ENCODE peak calls at places on chromosome 17, in nine cellular contexts. One of them, this sample, is unnamed.

GRCh38 chr17:71922439-71922838 is 198.4 kb upstream of the SOX9 start:
- DNase-seq in stimulated activated CD4-positive, alpha-beta T cell treated with anti-CD3 and anti-CD28 coated beads, Interleukin-1b, Interleukin-23, amount 100 ng/mL, for 4 hours: no peak
- DNase-seq in HEK293T: no peak
- DNase-seq in cardiac fibroblast: peak; percentile 24
- DNase-seq in AML-193: no peak
- DNase-seq in activated CD4-positive, alpha-beta T cell treated with anti-CD3 and anti-CD28 coated beads for 48 hours: no peak
- DNase-seq in RCC 7860: peak; percentile 75
- DNase-seq in stimulated activated CD8-positive, alpha-beta memory T cell treated with anti-CD3 and anti-CD28 coated beads, Interleukin-4, amount 100 ng/mL, for 1 hour: no peak
- DNase-seq in neural progenitor cell: no peak
- DNase-seq in this sample: no peak

GRCh38 chr17:9837551-9838471 is 12.1 kb downstream of the GLP2R start:
- DNase-seq in stimulated activated CD4-positive, alpha-beta T cell treated with anti-CD3 and anti-CD28 coated beads, Interleukin-1b, Interleukin-23, amount 100 ng/mL, for 4 hours: no peak
- DNase-seq in stimulated activated CD8-positive, alpha-beta memory T cell treated with anti-CD3 and anti-CD28 coated beads, Interleukin-4, amount 100 ng/mL, for 1 hour: no peak
- DNase-seq in AML-193: no peak
- DNase-seq in activated CD4-positive, alpha-beta T cell treated with anti-CD3 and anti-CD28 coated beads for 48 hours: no peak
- DNase-seq in cardiac fibroblast: peak; percentile 95
- DNase-seq in RCC 7860: peak; percentile 59
- DNase-seq in HEK293T: no peak
- DNase-seq in neural progenitor cell: no peak
- DNase-seq in this sample: no peak

GRCh38 chr17:35286120-35286781 is 43.4 kb downstream of the SLFN5 start:
- DNase-seq in RCC 7860: no peak
- DNase-seq in activated CD4-positive, alpha-beta T cell treated with anti-CD3 and anti-CD28 coated beads for 48 hours: peak; percentile 33
- DNase-seq in stimulated activated CD4-positive, alpha-beta T cell treated with anti-CD3 and anti-CD28 coated beads, Interleukin-1b, Interleukin-23, amount 100 ng/mL, for 4 hours: no peak
- DNase-seq in AML-193: no peak
- DNase-seq in stimulated activated CD8-positive, alpha-beta memory T cell treated with anti-CD3 and anti-CD28 coated beads, Interleukin-4, amount 100 ng/mL, for 1 hour: no peak
- DNase-seq in cardiac fibroblast: peak; percentile 26
- DNase-seq in neural progenitor cell: no peak
- DNase-seq in HEK293T: no peak
- DNase-seq in this sample: no peak

GRCh38 chr17:28494445-28495188 is 11.5 kb upstream of the FOXN1 start:
- DNase-seq in HEK293T: peak; percentile 78
- DNase-seq in stimulated activated CD8-positive, alpha-beta memory T cell treated with anti-CD3 and anti-CD28 coated beads, Interleukin-4, amount 100 ng/mL, for 1 hour: peak; percentile 68
- DNase-seq in neural progenitor cell: peak; percentile 84
- DNase-seq in RCC 7860: peak; percentile 37
- DNase-seq in AML-193: peak; percentile 54
- DNase-seq in cardiac fibroblast: peak; percentile 71
- DNase-seq in stimulated activated CD4-positive, alpha-beta T cell treated with anti-CD3 and anti-CD28 coated beads, Interleukin-1b, Interleukin-23, amount 100 ng/mL, for 4 hours: peak; percentile 80
- DNase-seq in activated CD4-positive, alpha-beta T cell treated with anti-CD3 and anti-CD28 coated beads for 48 hours: peak; percentile 87
- DNase-seq in this sample: peak; percentile 42

GRCh38 chr17:82031303-82031884 is at the start of gene RAC3:
- DNase-seq in AML-193: no peak
- DNase-seq in HEK293T: peak; percentile 78
- DNase-seq in neural progenitor cell: peak; percentile 91
- DNase-seq in stimulated activated CD4-positive, alpha-beta T cell treated with anti-CD3 and anti-CD28 coated beads, Interleukin-1b, Interleukin-23, amount 100 ng/mL, for 4 hours: no peak
- DNase-seq in activated CD4-positive, alpha-beta T cell treated with anti-CD3 and anti-CD28 coated beads for 48 hours: no peak
- DNase-seq in cardiac fibroblast: peak; percentile 36
- DNase-seq in RCC 7860: no peak
- DNase-seq in stimulated activated CD8-positive, alpha-beta memory T cell treated with anti-CD3 and anti-CD28 coated beads, Interleukin-4, amount 100 ng/mL, for 1 hour: no peak
- DNase-seq in this sample: no peak

GRCh38 chr17:72665841-72666518 is 426.5 kb downstream of the SLC39A11 start:
- DNase-seq in RCC 7860: no peak
- DNase-seq in stimulated activated CD4-positive, alpha-beta T cell treated with anti-CD3 and anti-CD28 coated beads, Interleukin-1b, Interleukin-23, amount 100 ng/mL, for 4 hours: no peak
- DNase-seq in AML-193: no peak
- DNase-seq in cardiac fibroblast: no peak
- DNase-seq in activated CD4-positive, alpha-beta T cell treated with anti-CD3 and anti-CD28 coated beads for 48 hours: no peak
- DNase-seq in stimulated activated CD8-positive, alpha-beta memory T cell treated with anti-CD3 and anti-CD28 coated beads, Interleukin-4, amount 100 ng/mL, for 1 hour: no peak
- DNase-seq in neural progenitor cell: no peak
- DNase-seq in HEK293T: no peak
- DNase-seq in this sample: no peak

GRCh38 chr17:79930077-79930785 is 91.0 kb upstream of the CBX4 start:
- DNase-seq in activated CD4-positive, alpha-beta T cell treated with anti-CD3 and anti-CD28 coated beads for 48 hours: no peak
- DNase-seq in RCC 7860: no peak
- DNase-seq in HEK293T: no peak
- DNase-seq in stimulated activated CD4-positive, alpha-beta T cell treated with anti-CD3 and anti-CD28 coated beads, Interleukin-1b, Interleukin-23, amount 100 ng/mL, for 4 hours: no peak
- DNase-seq in AML-193: no peak
- DNase-seq in stimulated activated CD8-positive, alpha-beta memory T cell treated with anti-CD3 and anti-CD28 coated beads, Interleukin-4, amount 100 ng/mL, for 1 hour: no peak
- DNase-seq in cardiac fibroblast: no peak
- DNase-seq in neural progenitor cell: peak; percentile 88
- DNase-seq in this sample: no peak

GRCh38 chr17:82861393-82861775 is 21.6 kb upstream of the ZNF750 start:
- DNase-seq in activated CD4-positive, alpha-beta T cell treated with anti-CD3 and anti-CD28 coated beads for 48 hours: no peak
- DNase-seq in AML-193: no peak
- DNase-seq in stimulated activated CD8-positive, alpha-beta memory T cell treated with anti-CD3 and anti-CD28 coated beads, Interleukin-4, amount 100 ng/mL, for 1 hour: no peak
- DNase-seq in stimulated activated CD4-positive, alpha-beta T cell treated with anti-CD3 and anti-CD28 coated beads, Interleukin-1b, Interleukin-23, amount 100 ng/mL, for 4 hours: no peak
- DNase-seq in RCC 7860: no peak
- DNase-seq in cardiac fibroblast: no peak
- DNase-seq in HEK293T: no peak
- DNase-seq in neural progenitor cell: no peak
- DNase-seq in this sample: no peak

GRCh38 chr17:72151565-72152391 is 31.0 kb downstream of the SOX9 start:
- DNase-seq in stimulated activated CD4-positive, alpha-beta T cell treated with anti-CD3 and anti-CD28 coated beads, Interleukin-1b, Interleukin-23, amount 100 ng/mL, for 4 hours: no peak
- DNase-seq in neural progenitor cell: peak; percentile 58
- DNase-seq in HEK293T: no peak
- DNase-seq in stimulated activated CD8-positive, alpha-beta memory T cell treated with anti-CD3 and anti-CD28 coated beads, Interleukin-4, amount 100 ng/mL, for 1 hour: no peak
- DNase-seq in activated CD4-positive, alpha-beta T cell treated with anti-CD3 and anti-CD28 coated beads for 48 hours: no peak
- DNase-seq in RCC 7860: peak; percentile 98
- DNase-seq in cardiac fibroblast: peak; percentile 81
- DNase-seq in AML-193: no peak
- DNase-seq in this sample: no peak

GRCh38 chr17:64461788-64462187 is 12.9 kb downstream of the MILR1 start:
- DNase-seq in AML-193: no peak
- DNase-seq in HEK293T: no peak
- DNase-seq in activated CD4-positive, alpha-beta T cell treated with anti-CD3 and anti-CD28 coated beads for 48 hours: no peak
- DNase-seq in neural progenitor cell: no peak
- DNase-seq in RCC 7860: no peak
- DNase-seq in stimulated activated CD4-positive, alpha-beta T cell treated with anti-CD3 and anti-CD28 coated beads, Interleukin-1b, Interleukin-23, amount 100 ng/mL, for 4 hours: no peak
- DNase-seq in stimulated activated CD8-positive, alpha-beta memory T cell treated with anti-CD3 and anti-CD28 coated beads, Interleukin-4, amount 100 ng/mL, for 1 hour: no peak
- DNase-seq in cardiac fibroblast: no peak
- DNase-seq in this sample: no peak

GRCh38 chr17:5838661-5839300 is 231.4 kb upstream of the WSCD1 start:
- DNase-seq in stimulated activated CD8-positive, alpha-beta memory T cell treated with anti-CD3 and anti-CD28 coated beads, Interleukin-4, amount 100 ng/mL, for 1 hour: no peak
- DNase-seq in activated CD4-positive, alpha-beta T cell treated with anti-CD3 and anti-CD28 coated beads for 48 hours: no peak
- DNase-seq in AML-193: no peak
- DNase-seq in RCC 7860: no peak
- DNase-seq in cardiac fibroblast: no peak
- DNase-seq in neural progenitor cell: peak; percentile 39
- DNase-seq in stimulated activated CD4-positive, alpha-beta T cell treated with anti-CD3 and anti-CD28 coated beads, Interleukin-1b, Interleukin-23, amount 100 ng/mL, for 4 hours: no peak
- DNase-seq in HEK293T: no peak
- DNase-seq in this sample: no peak

GRCh38 chr17:35766489-35766877 is 5.8 kb downstream of the C17orf50 start:
- DNase-seq in stimulated activated CD8-positive, alpha-beta memory T cell treated with anti-CD3 and anti-CD28 coated beads, Interleukin-4, amount 100 ng/mL, for 1 hour: no peak
- DNase-seq in neural progenitor cell: no peak
- DNase-seq in activated CD4-positive, alpha-beta T cell treated with anti-CD3 and anti-CD28 coated beads for 48 hours: no peak
- DNase-seq in stimulated activated CD4-positive, alpha-beta T cell treated with anti-CD3 and anti-CD28 coated beads, Interleukin-1b, Interleukin-23, amount 100 ng/mL, for 4 hours: no peak
- DNase-seq in RCC 7860: no peak
- DNase-seq in HEK293T: no peak
- DNase-seq in AML-193: no peak
- DNase-seq in cardiac fibroblast: no peak
- DNase-seq in this sample: no peak

GRCh38 chr17:81898029-81898866 is 3.8 kb upstream of the NPB start:
- DNase-seq in RCC 7860: peak; percentile 88
- DNase-seq in neural progenitor cell: no peak
- DNase-seq in cardiac fibroblast: peak; percentile 62
- DNase-seq in stimulated activated CD8-positive, alpha-beta memory T cell treated with anti-CD3 and anti-CD28 coated beads, Interleukin-4, amount 100 ng/mL, for 1 hour: no peak
- DNase-seq in HEK293T: no peak
- DNase-seq in activated CD4-positive, alpha-beta T cell treated with anti-CD3 and anti-CD28 coated beads for 48 hours: no peak
- DNase-seq in AML-193: no peak
- DNase-seq in stimulated activated CD4-positive, alpha-beta T cell treated with anti-CD3 and anti-CD28 coated beads, Interleukin-1b, Interleukin-23, amount 100 ng/mL, for 4 hours: no peak
- DNase-seq in this sample: no peak

GRCh38 chr17:78541488-78542237 is 35.5 kb downstream of the DNAH17 start:
- DNase-seq in stimulated activated CD8-positive, alpha-beta memory T cell treated with anti-CD3 and anti-CD28 coated beads, Interleukin-4, amount 100 ng/mL, for 1 hour: no peak
- DNase-seq in AML-193: no peak
- DNase-seq in cardiac fibroblast: no peak
- DNase-seq in neural progenitor cell: no peak
- DNase-seq in RCC 7860: peak; percentile 76
- DNase-seq in stimulated activated CD4-positive, alpha-beta T cell treated with anti-CD3 and anti-CD28 coated beads, Interleukin-1b, Interleukin-23, amount 100 ng/mL, for 4 hours: no peak
- DNase-seq in activated CD4-positive, alpha-beta T cell treated with anti-CD3 and anti-CD28 coated beads for 48 hours: no peak
- DNase-seq in HEK293T: no peak
- DNase-seq in this sample: no peak

GRCh38 chr17:50191070-50192045 is 10.1 kb downstream of the COL1A1 start:
- DNase-seq in stimulated activated CD4-positive, alpha-beta T cell treated with anti-CD3 and anti-CD28 coated beads, Interleukin-1b, Interleukin-23, amount 100 ng/mL, for 4 hours: no peak
- DNase-seq in activated CD4-positive, alpha-beta T cell treated with anti-CD3 and anti-CD28 coated beads for 48 hours: no peak
- DNase-seq in RCC 7860: no peak
- DNase-seq in HEK293T: no peak
- DNase-seq in cardiac fibroblast: no peak
- DNase-seq in AML-193: no peak
- DNase-seq in stimulated activated CD8-positive, alpha-beta memory T cell treated with anti-CD3 and anti-CD28 coated beads, Interleukin-4, amount 100 ng/mL, for 1 hour: no peak
- DNase-seq in neural progenitor cell: no peak
- DNase-seq in this sample: no peak

GRCh38 chr17:53316073-53316472 is 506.7 kb upstream of the KIF2B start:
- DNase-seq in neural progenitor cell: no peak
- DNase-seq in AML-193: no peak
- DNase-seq in activated CD4-positive, alpha-beta T cell treated with anti-CD3 and anti-CD28 coated beads for 48 hours: no peak
- DNase-seq in cardiac fibroblast: no peak
- DNase-seq in stimulated activated CD4-positive, alpha-beta T cell treated with anti-CD3 and anti-CD28 coated beads, Interleukin-1b, Interleukin-23, amount 100 ng/mL, for 4 hours: no peak
- DNase-seq in stimulated activated CD8-positive, alpha-beta memory T cell treated with anti-CD3 and anti-CD28 coated beads, Interleukin-4, amount 100 ng/mL, for 1 hour: no peak
- DNase-seq in HEK293T: no peak
- DNase-seq in RCC 7860: no peak
- DNase-seq in this sample: no peak

GRCh38 chr17:9195961-9196668 is 174.8 kb downstream of the NTN1 start:
- DNase-seq in activated CD4-positive, alpha-beta T cell treated with anti-CD3 and anti-CD28 coated beads for 48 hours: no peak
- DNase-seq in stimulated activated CD8-positive, alpha-beta memory T cell treated with anti-CD3 and anti-CD28 coated beads, Interleukin-4, amount 100 ng/mL, for 1 hour: no peak
- DNase-seq in AML-193: no peak
- DNase-seq in stimulated activated CD4-positive, alpha-beta T cell treated with anti-CD3 and anti-CD28 coated beads, Interleukin-1b, Interleukin-23, amount 100 ng/mL, for 4 hours: no peak
- DNase-seq in HEK293T: peak; percentile 45
- DNase-seq in RCC 7860: no peak
- DNase-seq in cardiac fibroblast: no peak
- DNase-seq in neural progenitor cell: peak; percentile 78
- DNase-seq in this sample: no peak

GRCh38 chr17:1232786-1233185 is 37.5 kb upstream of the BHLHA9 start:
- DNase-seq in neural progenitor cell: no peak
- DNase-seq in stimulated activated CD4-positive, alpha-beta T cell treated with anti-CD3 and anti-CD28 coated beads, Interleukin-1b, Interleukin-23, amount 100 ng/mL, for 4 hours: no peak
- DNase-seq in activated CD4-positive, alpha-beta T cell treated with anti-CD3 and anti-CD28 coated beads for 48 hours: no peak
- DNase-seq in RCC 7860: no peak
- DNase-seq in cardiac fibroblast: peak; percentile 63
- DNase-seq in HEK293T: no peak
- DNase-seq in stimulated activated CD8-positive, alpha-beta memory T cell treated with anti-CD3 and anti-CD28 coated beads, Interleukin-4, amount 100 ng/mL, for 1 hour: no peak
- DNase-seq in AML-193: no peak
- DNase-seq in this sample: no peak

GRCh38 chr17:17959520-17960361 is 12.5 kb downstream of the TOM1L2 start:
- DNase-seq in stimulated activated CD8-positive, alpha-beta memory T cell treated with anti-CD3 and anti-CD28 coated beads, Interleukin-4, amount 100 ng/mL, for 1 hour: no peak
- DNase-seq in HEK293T: no peak
- DNase-seq in RCC 7860: peak; percentile 79
- DNase-seq in cardiac fibroblast: peak; percentile 48
- DNase-seq in activated CD4-positive, alpha-beta T cell treated with anti-CD3 and anti-CD28 coated beads for 48 hours: peak; percentile 69
- DNase-seq in AML-193: no peak
- DNase-seq in stimulated activated CD4-positive, alpha-beta T cell treated with anti-CD3 and anti-CD28 coated beads, Interleukin-1b, Interleukin-23, amount 100 ng/mL, for 4 hours: no peak
- DNase-seq in neural progenitor cell: no peak
- DNase-seq in this sample: no peak

GRCh38 chr17:72376486-72377345 is 255.9 kb downstream of the SOX9 start:
- DNase-seq in stimulated activated CD4-positive, alpha-beta T cell treated with anti-CD3 and anti-CD28 coated beads, Interleukin-1b, Interleukin-23, amount 100 ng/mL, for 4 hours: no peak
- DNase-seq in cardiac fibroblast: no peak
- DNase-seq in AML-193: no peak
- DNase-seq in neural progenitor cell: no peak
- DNase-seq in HEK293T: no peak
- DNase-seq in stimulated activated CD8-positive, alpha-beta memory T cell treated with anti-CD3 and anti-CD28 coated beads, Interleukin-4, amount 100 ng/mL, for 1 hour: no peak
- DNase-seq in RCC 7860: no peak
- DNase-seq in activated CD4-positive, alpha-beta T cell treated with anti-CD3 and anti-CD28 coated beads for 48 hours: no peak
- DNase-seq in this sample: no peak

GRCh38 chr17:30426292-30426691 is 47.6 kb downstream of the CPD start:
- DNase-seq in cardiac fibroblast: no peak
- DNase-seq in RCC 7860: no peak
- DNase-seq in HEK293T: no peak
- DNase-seq in neural progenitor cell: no peak
- DNase-seq in AML-193: no peak
- DNase-seq in activated CD4-positive, alpha-beta T cell treated with anti-CD3 and anti-CD28 coated beads for 48 hours: no peak
- DNase-seq in stimulated activated CD4-positive, alpha-beta T cell treated with anti-CD3 and anti-CD28 coated beads, Interleukin-1b, Interleukin-23, amount 100 ng/mL, for 4 hours: no peak
- DNase-seq in stimulated activated CD8-positive, alpha-beta memory T cell treated with anti-CD3 and anti-CD28 coated beads, Interleukin-4, amount 100 ng/mL, for 1 hour: no peak
- DNase-seq in this sample: no peak

GRCh38 chr17:64147110-64148016 is 17.4 kb upstream of the ERN1 start:
- DNase-seq in activated CD4-positive, alpha-beta T cell treated with anti-CD3 and anti-CD28 coated beads for 48 hours: peak; percentile 36
- DNase-seq in HEK293T: no peak
- DNase-seq in AML-193: no peak
- DNase-seq in stimulated activated CD8-positive, alpha-beta memory T cell treated with anti-CD3 and anti-CD28 coated beads, Interleukin-4, amount 100 ng/mL, for 1 hour: no peak
- DNase-seq in stimulated activated CD4-positive, alpha-beta T cell treated with anti-CD3 and anti-CD28 coated beads, Interleukin-1b, Interleukin-23, amount 100 ng/mL, for 4 hours: no peak
- DNase-seq in RCC 7860: peak; percentile 9
- DNase-seq in neural progenitor cell: no peak
- DNase-seq in cardiac fibroblast: peak; percentile 35
- DNase-seq in this sample: no peak

GRCh38 chr17:43660816-43661493 is 767 bp downstream of the MEOX1 start:
- DNase-seq in neural progenitor cell: no peak
- DNase-seq in stimulated activated CD8-positive, alpha-beta memory T cell treated with anti-CD3 and anti-CD28 coated beads, Interleukin-4, amount 100 ng/mL, for 1 hour: no peak
- DNase-seq in activated CD4-positive, alpha-beta T cell treated with anti-CD3 and anti-CD28 coated beads for 48 hours: peak; percentile 21
- DNase-seq in RCC 7860: no peak
- DNase-seq in HEK293T: no peak
- DNase-seq in AML-193: no peak
- DNase-seq in cardiac fibroblast: no peak
- DNase-seq in stimulated activated CD4-positive, alpha-beta T cell treated with anti-CD3 and anti-CD28 coated beads, Interleukin-1b, Interleukin-23, amount 100 ng/mL, for 4 hours: no peak
- DNase-seq in this sample: no peak

GRCh38 chr17:14301279-14301760 is 439 bp downstream of the HS3ST3B1 start:
- DNase-seq in AML-193: peak; percentile 12
- DNase-seq in RCC 7860: no peak
- DNase-seq in stimulated activated CD8-positive, alpha-beta memory T cell treated with anti-CD3 and anti-CD28 coated beads, Interleukin-4, amount 100 ng/mL, for 1 hour: no peak
- DNase-seq in neural progenitor cell: peak; percentile 66
- DNase-seq in cardiac fibroblast: no peak
- DNase-seq in HEK293T: no peak
- DNase-seq in stimulated activated CD4-positive, alpha-beta T cell treated with anti-CD3 and anti-CD28 coated beads, Interleukin-1b, Interleukin-23, amount 100 ng/mL, for 4 hours: no peak
- DNase-seq in activated CD4-positive, alpha-beta T cell treated with anti-CD3 and anti-CD28 coated beads for 48 hours: peak; percentile 54
- DNase-seq in this sample: no peak

GRCh38 chr17:59366773-59367656 is 35.6 kb downstream of the YPEL2 start:
- DNase-seq in neural progenitor cell: no peak
- DNase-seq in stimulated activated CD4-positive, alpha-beta T cell treated with anti-CD3 and anti-CD28 coated beads, Interleukin-1b, Interleukin-23, amount 100 ng/mL, for 4 hours: no peak
- DNase-seq in stimulated activated CD8-positive, alpha-beta memory T cell treated with anti-CD3 and anti-CD28 coated beads, Interleukin-4, amount 100 ng/mL, for 1 hour: no peak
- DNase-seq in HEK293T: peak; percentile 49
- DNase-seq in cardiac fibroblast: peak; percentile 67
- DNase-seq in RCC 7860: no peak
- DNase-seq in AML-193: no peak
- DNase-seq in activated CD4-positive, alpha-beta T cell treated with anti-CD3 and anti-CD28 coated beads for 48 hours: no peak
- DNase-seq in this sample: no peak

GRCh38 chr17:47735536-47736011 is 2.5 kb downstream of the TBX21 start:
- DNase-seq in stimulated activated CD8-positive, alpha-beta memory T cell treated with anti-CD3 and anti-CD28 coated beads, Interleukin-4, amount 100 ng/mL, for 1 hour: no peak
- DNase-seq in activated CD4-positive, alpha-beta T cell treated with anti-CD3 and anti-CD28 coated beads for 48 hours: no peak
- DNase-seq in stimulated activated CD4-positive, alpha-beta T cell treated with anti-CD3 and anti-CD28 coated beads, Interleukin-1b, Interleukin-23, amount 100 ng/mL, for 4 hours: no peak
- DNase-seq in cardiac fibroblast: no peak
- DNase-seq in RCC 7860: no peak
- DNase-seq in AML-193: no peak
- DNase-seq in HEK293T: no peak
- DNase-seq in neural progenitor cell: no peak
- DNase-seq in this sample: no peak

GRCh38 chr17:83064021-83064731 is 15.2 kb upstream of the METRNL start:
- DNase-seq in stimulated activated CD4-positive, alpha-beta T cell treated with anti-CD3 and anti-CD28 coated beads, Interleukin-1b, Interleukin-23, amount 100 ng/mL, for 4 hours: no peak
- DNase-seq in HEK293T: no peak
- DNase-seq in cardiac fibroblast: no peak
- DNase-seq in activated CD4-positive, alpha-beta T cell treated with anti-CD3 and anti-CD28 coated beads for 48 hours: peak; percentile 1
- DNase-seq in stimulated activated CD8-positive, alpha-beta memory T cell treated with anti-CD3 and anti-CD28 coated beads, Interleukin-4, amount 100 ng/mL, for 1 hour: no peak
- DNase-seq in neural progenitor cell: no peak
- DNase-seq in RCC 7860: no peak
- DNase-seq in AML-193: no peak
- DNase-seq in this sample: no peak

GRCh38 chr17:59840329-59840907 is 52.3 kb downstream of the TUBD1 start:
- DNase-seq in activated CD4-positive, alpha-beta T cell treated with anti-CD3 and anti-CD28 coated beads for 48 hours: no peak
- DNase-seq in stimulated activated CD4-positive, alpha-beta T cell treated with anti-CD3 and anti-CD28 coated beads, Interleukin-1b, Interleukin-23, amount 100 ng/mL, for 4 hours: no peak
- DNase-seq in stimulated activated CD8-positive, alpha-beta memory T cell treated with anti-CD3 and anti-CD28 coated beads, Interleukin-4, amount 100 ng/mL, for 1 hour: no peak
- DNase-seq in RCC 7860: peak; percentile 52
- DNase-seq in AML-193: no peak
- DNase-seq in HEK293T: no peak
- DNase-seq in neural progenitor cell: peak; percentile 45
- DNase-seq in cardiac fibroblast: peak; percentile 74
- DNase-seq in this sample: no peak

GRCh38 chr17:72725432-72726068 is 366.9 kb downstream of the SLC39A11 start:
- DNase-seq in RCC 7860: peak; percentile 73
- DNase-seq in cardiac fibroblast: peak; percentile 66
- DNase-seq in stimulated activated CD8-positive, alpha-beta memory T cell treated with anti-CD3 and anti-CD28 coated beads, Interleukin-4, amount 100 ng/mL, for 1 hour: no peak
- DNase-seq in AML-193: peak; percentile 29
- DNase-seq in neural progenitor cell: peak; percentile 85
- DNase-seq in activated CD4-positive, alpha-beta T cell treated with anti-CD3 and anti-CD28 coated beads for 48 hours: peak; percentile 68
- DNase-seq in stimulated activated CD4-positive, alpha-beta T cell treated with anti-CD3 and anti-CD28 coated beads, Interleukin-1b, Interleukin-23, amount 100 ng/mL, for 4 hours: peak; percentile 41
- DNase-seq in HEK293T: peak; percentile 72
- DNase-seq in this sample: no peak

GRCh38 chr17:45172541-45173286 is 11.0 kb downstream of the HEXIM2 start:
- DNase-seq in stimulated activated CD4-positive, alpha-beta T cell treated with anti-CD3 and anti-CD28 coated beads, Interleukin-1b, Interleukin-23, amount 100 ng/mL, for 4 hours: peak; percentile 41
- DNase-seq in HEK293T: no peak
- DNase-seq in cardiac fibroblast: peak; percentile 74
- DNase-seq in activated CD4-positive, alpha-beta T cell treated with anti-CD3 and anti-CD28 coated beads for 48 hours: peak; percentile 75
- DNase-seq in stimulated activated CD8-positive, alpha-beta memory T cell treated with anti-CD3 and anti-CD28 coated beads, Interleukin-4, amount 100 ng/mL, for 1 hour: no peak
- DNase-seq in neural progenitor cell: peak; percentile 62
- DNase-seq in AML-193: no peak
- DNase-seq in RCC 7860: peak; percentile 85
- DNase-seq in this sample: peak; percentile 27

GRCh38 chr17:64385187-64386083 is 5.2 kb downstream of the PECAM1 start:
- DNase-seq in cardiac fibroblast: peak; percentile 92
- DNase-seq in stimulated activated CD8-positive, alpha-beta memory T cell treated with anti-CD3 and anti-CD28 coated beads, Interleukin-4, amount 100 ng/mL, for 1 hour: peak; percentile 31
- DNase-seq in stimulated activated CD4-positive, alpha-beta T cell treated with anti-CD3 and anti-CD28 coated beads, Interleukin-1b, Interleukin-23, amount 100 ng/mL, for 4 hours: no peak
- DNase-seq in neural progenitor cell: no peak
- DNase-seq in HEK293T: no peak
- DNase-seq in activated CD4-positive, alpha-beta T cell treated with anti-CD3 and anti-CD28 coated beads for 48 hours: peak; percentile 70
- DNase-seq in RCC 7860: peak; percentile 87
- DNase-seq in AML-193: peak; percentile 30
- DNase-seq in this sample: no peak

This sample was measured in KG1.